ENCODE peak calls at places on chromosomes 4 and X, in seven cellular contexts. V is cardiac fibroblast, X is dorsolateral prefrontal cortex, P is suprapubic skin, D is tibial artery, T is GM13976, W is A673. Z is an unnamed sample.

GRCh38 chrX:15790766-15791380 is 589 bp downstream of the ZRSR2 start:
- DNase-seq in D (no peak), X (no peak), V (peak; percentile 4), P (no peak), W (peak; percentile 7), T (peak; percentile 35), Z (no peak)

GRCh38 chr4:40475609-40476008 is 140.5 kb downstream of the CHRNA9 start:
- DNase-seq in V (no peak), D (no peak), X (no peak), P (no peak), W (no peak), T (no peak), Z (no peak)

GRCh38 chrX:4263005-4263404 is 549.6 kb upstream of the PRKX start:
- DNase-seq in X (no peak), P (no peak), D (no peak), T (peak; percentile 3), V (no peak), W (peak; percentile 73), Z (no peak)

GRCh38 chr4:57265831-57266582 is 155.8 kb upstream of the IGFBP7 start:
- DNase-seq in X (no peak), V (peak; percentile 3), W (no peak), P (no peak), T (no peak), D (no peak), Z (no peak)

GRCh38 chrX:151697537-151697936 is 2.3 kb downstream of the PRRG3 start:
- DNase-seq in W (no peak), X (no peak), V (peak; percentile 5), D (no peak), P (no peak), T (no peak), Z (no peak)

GRCh38 chr4:182179105-182179504 is 64.1 kb upstream of the TENM3 start:
- DNase-seq in W (peak; percentile 82), P (no peak), D (no peak), V (peak; percentile 42), X (no peak), T (no peak), Z (no peak)

GRCh38 chrX:40085086-40085551 is 12.6 kb downstream of the BCOR start:
- DNase-seq in X (no peak), W (peak; percentile 49), D (no peak), V (peak; percentile 89), T (no peak), P (no peak), Z (no peak)

GRCh38 chrX:107738272-107738671 is 37.3 kb downstream of the TSC22D3 start:
- DNase-seq in P (no peak), X (no peak), D (no peak), T (no peak), V (no peak), W (no peak), Z (no peak)

GRCh38 chr4:133921280-133922195 is 280.1 kb downstream of the PABPC4L start:
- DNase-seq in V (peak; percentile 55), W (peak; percentile 23), X (no peak), T (no peak), P (no peak), D (no peak), Z (no peak)

GRCh38 chr4:159103406-159104131 is 690 bp downstream of the RAPGEF2 start:
- DNase-seq in P (peak; percentile 82), V (peak; percentile 42), W (peak; percentile 70), T (peak; percentile 66), X (peak; percentile 28), D (peak; percentile 79), Z (no peak)

GRCh38 chr4:126427781-126428360 is 1113.1 kb downstream of the FAT4 start:
- DNase-seq in V (no peak), T (no peak), W (no peak), P (no peak), X (no peak), D (no peak), Z (no peak)

GRCh38 chrX:97057349-97057909 is 173.7 kb downstream of the RPA4 start:
- DNase-seq in W (no peak), D (no peak), T (no peak), V (no peak), P (no peak), X (no peak), Z (no peak)

GRCh38 chr4:122882830-122883229 is 39.6 kb downstream of the NUDT6 start:
- DNase-seq in V (no peak), T (no peak), W (no peak), P (no peak), D (no peak), X (no peak), Z (no peak)

GRCh38 chr4:90186229-90186628 is 59.0 kb downstream of the CCSER1 start:
- DNase-seq in V (no peak), X (no peak), W (no peak), T (no peak), D (no peak), P (no peak), Z (no peak)

GRCh38 chr4:48816971-48817370 is 13.9 kb upstream of the OCIAD1 start:
- DNase-seq in W (no peak), P (no peak), D (no peak), V (no peak), X (no peak), T (no peak), Z (no peak)

GRCh38 chr4:76804060-76804459 is 93.9 kb downstream of the SOWAHB start:
- DNase-seq in T (no peak), D (no peak), X (no peak), V (peak; percentile 46), W (peak; percentile 90), P (no peak), Z (no peak)

GRCh38 chr4:15007201-15007600 is 4.9 kb downstream of the CPEB2 start:
- DNase-seq in T (no peak), X (no peak), V (no peak), P (no peak), D (no peak), W (peak; percentile 72), Z (no peak)

GRCh38 chrX:27565992-27566391 is 24.2 kb upstream of the DCAF8L2 start:
- DNase-seq in W (no peak), D (no peak), P (no peak), T (no peak), V (peak; percentile 90), X (no peak), Z (no peak)

GRCh38 chr4:1756079-1756478 is 34.8 kb downstream of the TACC3 start:
- DNase-seq in W (no peak), D (no peak), P (no peak), T (no peak), V (no peak), X (no peak), Z (no peak)

GRCh38 chr4:6250235-6250983 is 19.2 kb upstream of the WFS1 start:
- DNase-seq in X (no peak), P (no peak), V (peak; percentile 74), T (peak; percentile 82), W (peak; percentile 74), D (no peak), Z (no peak)

GRCh38 chrX:106932960-106933537 is 12.8 kb downstream of the CLDN2 start:
- DNase-seq in W (no peak), P (no peak), X (no peak), V (peak; percentile 69), D (no peak), T (no peak), Z (no peak)

GRCh38 chr4:4274226-4274625 is 15.7 kb downstream of the LYAR start:
- DNase-seq in T (no peak), P (no peak), W (no peak), V (no peak), D (no peak), X (no peak), Z (no peak)

GRCh38 chr4:88442636-88443260 is 14.2 kb upstream of the HERC5 start:
- DNase-seq in X (no peak), T (no peak), W (peak; percentile 9), V (no peak), P (no peak), D (no peak), Z (no peak)

GRCh38 chr4:145132521-145133098 is 34.5 kb downstream of the ABCE1 start:
- DNase-seq in T (peak; percentile 49), D (no peak), X (no peak), W (peak; percentile 10), P (no peak), V (peak; percentile 39), Z (no peak)

GRCh38 chr4:150387983-150388382 is 194.0 kb upstream of the MAB21L2 start:
- DNase-seq in P (no peak), V (no peak), W (no peak), D (no peak), T (no peak), X (no peak), Z (no peak)

GRCh38 chr4:53005149-53005546 is 143.0 kb downstream of the RASL11B start:
- DNase-seq in T (no peak), P (no peak), V (no peak), W (no peak), D (no peak), X (no peak), Z (no peak)

GRCh38 chrX:142884853-142885252 is 140.9 kb upstream of the SPANXN4 start:
- DNase-seq in T (no peak), W (no peak), X (no peak), P (no peak), D (no peak), V (no peak), Z (no peak)

GRCh38 chr4:105715692-105716278 is 7.2 kb downstream of the GSTCD start:
- DNase-seq in D (no peak), T (no peak), X (no peak), V (peak; percentile 61), P (no peak), W (peak; percentile 74), Z (no peak)

GRCh38 chrX:5976332-5976731 is 252.3 kb downstream of the NLGN4X start:
- DNase-seq in W (peak; percentile 86), P (no peak), T (no peak), X (no peak), V (no peak), D (no peak), Z (no peak)

GRCh38 chr4:117447925-117448324 is 362.5 kb upstream of the TRAM1L1 start:
- DNase-seq in D (no peak), W (peak; percentile 40), V (no peak), T (no peak), P (no peak), X (no peak), Z (no peak)
- TF ChIP-seq CTCF in D (no peak), W (peak; percentile 48), V (no peak), T (no peak), P (no peak), X (no peak), Z (no peak)

GRCh38 chr4:146446555-146446954 is 75.2 kb downstream of the SLC10A7 start:
- DNase-seq in P (no peak), T (no peak), V (no peak), W (no peak), D (no peak), X (no peak), Z (no peak)
- TF ChIP-seq CTCF in P (no peak), T (no peak), V (no peak), W (no peak), D (no peak), X (no peak), Z (no peak)

GRCh38 chr4:29756966-29757365 is 963.2 kb upstream of the PCDH7 start:
- DNase-seq in X (no peak), P (no peak), T (no peak), W (peak; percentile 22), D (no peak), V (no peak), Z (no peak)
- TF ChIP-seq CTCF in X (no peak), P (no peak), T (no peak), W (peak; percentile 17), D (no peak), V (no peak), Z (no peak)

DNA sequence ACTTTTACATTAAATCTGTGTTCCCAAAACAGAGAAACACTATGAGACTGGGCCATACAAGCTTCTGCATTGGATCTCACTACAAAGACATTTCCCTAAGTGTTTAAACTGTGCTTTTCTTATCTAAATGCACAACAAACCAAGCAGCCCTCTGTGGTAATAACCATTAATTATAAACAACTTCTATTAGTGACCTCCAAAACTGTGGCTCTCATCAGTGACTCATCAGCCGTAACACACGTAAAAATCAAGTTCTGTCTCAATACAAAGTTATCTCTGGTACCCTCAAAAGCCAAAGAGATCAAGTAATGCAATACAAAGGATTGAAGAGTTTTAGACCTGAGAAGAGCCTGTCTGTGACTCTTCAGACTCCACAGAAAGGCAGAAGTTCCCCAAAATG is 189.7 kb upstream of the PPP1R2C start:
- DNase-seq in P (no peak), T (no peak), V (no peak), X (no peak), D (no peak), W (no peak), Z (no peak)
- TF ChIP-seq CTCF in P (no peak), T (no peak), V (no peak), X (no peak), D (no peak), W (no peak), Z (no peak)

Z was measured in omental fat pad.